ENCODE peak calls at places on chromosomes 12 and 14, in five cellular contexts. N, U, I, Y and P are unnamed samples.

GRCh38 chr12:38956337-38956736 is 50.9 kb upstream of the CPNE8 start:
- DNase-seq in Y (no peak), U (no peak), N (no peak), I (no peak), P (no peak)

GRCh38 chr14:64990939-64991338 is 4.2 kb downstream of the FNTB start:
- DNase-seq in I (no peak), U (no peak), Y (no peak), N (no peak), P (no peak)

GRCh38 chr12:106871477-106871876 is 84.2 kb upstream of the TMEM263 start:
- DNase-seq in N (no peak), I (no peak), U (peak), Y (no peak), P (no peak)

GRCh38 chr12:74394647-74395046 is 143.0 kb upstream of the ATXN7L3B start:
- DNase-seq in I (no peak), Y (no peak), N (no peak), U (no peak), P (no peak)

GRCh38 chr12:132131952-132132351 is 12.2 kb downstream of the DDX51 start:
- DNase-seq in U (no peak), N (no peak), I (no peak), Y (no peak), P (no peak)

GRCh38 chr12:49529409-49529808 is 9.4 kb upstream of the KCNH3 start:
- DNase-seq in I (peak), Y (no peak), N (no peak), U (no peak), P (no peak)

GRCh38 chr12:69916541-69917270 is 91.7 kb downstream of the MYRFL start:
- DNase-seq in N (no peak), U (no peak), Y (no peak), I (no peak), P (no peak)

GRCh38 chr12:69211172-69211571 is 28.2 kb upstream of the CPSF6 start:
- DNase-seq in N (no peak), U (no peak), Y (no peak), I (no peak), P (no peak)

GRCh38 chr12:102426599-102427541 is 53.5 kb downstream of the IGF1 start:
- DNase-seq in U (no peak), Y (no peak), I (no peak), N (no peak), P (no peak)

GRCh38 chr12:24719293-24719721 is 229.6 kb downstream of the BCAT1 start:
- DNase-seq in I (no peak), Y (no peak), N (no peak), U (no peak), P (no peak)

GRCh38 chr14:54735424-54735823 is 167.2 kb downstream of the GCH1 start:
- DNase-seq in I (no peak), N (no peak), U (no peak), Y (no peak), P (no peak)

GRCh38 chr12:28424965-28425364 is 234.7 kb downstream of the CCDC91 start:
- DNase-seq in N (no peak), U (no peak), I (no peak), Y (no peak), P (no peak)

GRCh38 chr12:11568762-11569478 is 80.6 kb upstream of the ETV6 start:
- DNase-seq in Y (no peak), I (no peak), N (no peak), U (no peak), P (no peak)

GRCh38 chr12:124365726-124366430 is 71.0 kb downstream of the RFLNA start:
- DNase-seq in Y (no peak), N (no peak), U (no peak), I (no peak), P (no peak)

DNA sequence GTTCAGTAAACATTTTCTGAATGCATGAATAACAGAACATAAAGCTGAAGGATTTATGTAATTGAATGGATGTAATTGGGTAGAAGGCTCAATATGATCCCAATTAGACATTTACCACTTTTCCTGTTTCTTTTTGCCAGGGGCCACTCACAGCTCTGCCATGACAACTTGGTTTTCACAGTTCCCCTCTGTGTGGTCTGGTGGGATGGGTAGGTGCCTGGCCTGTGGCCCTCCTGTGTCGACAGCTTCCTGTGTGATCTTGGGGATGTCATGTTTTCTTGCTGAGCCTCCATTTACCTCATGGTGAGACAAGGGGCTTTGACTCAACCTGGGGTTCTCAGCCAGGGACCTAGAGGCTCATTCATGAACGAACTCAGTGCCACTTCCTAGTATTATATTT is 12.6 kb upstream of the SERPINA10 start:
- DNase-seq in Y (no peak), I (no peak), N (no peak), U (no peak), P (no peak)
- TF ChIP-seq REST in Y (no peak), I (no peak), N (no peak), U (no peak), P (no peak)

DNA sequence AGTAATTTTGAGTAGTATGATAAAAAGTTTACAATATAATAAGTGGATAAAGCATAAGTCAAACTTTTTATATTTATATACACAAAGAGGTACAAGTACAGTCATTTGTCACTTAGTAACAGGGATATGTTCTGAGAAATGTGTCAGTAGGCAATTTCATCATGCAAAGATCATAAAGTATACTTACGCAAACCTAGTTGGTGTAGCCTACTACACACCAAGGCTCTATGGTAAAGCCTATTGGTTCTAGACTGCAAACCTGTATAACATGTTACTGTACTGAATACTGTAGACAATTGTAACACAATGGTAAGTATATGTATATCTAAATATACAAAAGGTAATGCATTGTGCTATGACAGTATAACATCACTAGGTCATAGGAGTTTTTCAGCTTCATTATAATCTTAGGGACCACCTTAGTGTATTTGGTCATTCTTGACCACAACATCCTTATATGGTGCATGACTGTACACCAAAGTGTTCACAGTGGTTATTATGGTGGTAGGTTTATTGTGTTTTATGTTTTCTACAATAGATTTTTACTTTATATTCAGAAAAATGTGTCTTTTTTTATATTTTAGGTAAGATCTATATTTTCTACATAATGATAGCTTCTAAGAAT is 14.9 kb upstream of the SCFD1 start:
- DNase-seq in U (no peak), N (no peak), I (no peak), Y (no peak), P (no peak)
- TF ChIP-seq REST in U (no peak), N (no peak), I (no peak), Y (no peak), P (no peak)

GRCh38 chr14:97780804-97781203 is 983.6 kb downstream of the VRK1 start:
- DNase-seq in I (no peak), N (no peak), U (no peak), Y (no peak), P (no peak)

GRCh38 chr14:97781961-97782360 is 984.8 kb downstream of the VRK1 start:
- DNase-seq in U (no peak), N (no peak), Y (no peak), I (no peak), P (no peak)

GRCh38 chr14:97776890-97777564 is 979.8 kb downstream of the VRK1 start:
- DNase-seq in I (no peak), Y (no peak), N (no peak), U (no peak), P (no peak)

GRCh38 chr14:97779140-97779539 is 982.0 kb downstream of the VRK1 start:
- DNase-seq in N (no peak), I (no peak), Y (no peak), U (no peak), P (no peak)

GRCh38 chr14:97777622-97778021 is 980.4 kb downstream of the VRK1 start:
- DNase-seq in N (no peak), U (no peak), Y (no peak), I (no peak), P (no peak)
- TF ChIP-seq REST in N (no peak), U (no peak), Y (no peak), I (no peak), P (no peak)

DNA sequence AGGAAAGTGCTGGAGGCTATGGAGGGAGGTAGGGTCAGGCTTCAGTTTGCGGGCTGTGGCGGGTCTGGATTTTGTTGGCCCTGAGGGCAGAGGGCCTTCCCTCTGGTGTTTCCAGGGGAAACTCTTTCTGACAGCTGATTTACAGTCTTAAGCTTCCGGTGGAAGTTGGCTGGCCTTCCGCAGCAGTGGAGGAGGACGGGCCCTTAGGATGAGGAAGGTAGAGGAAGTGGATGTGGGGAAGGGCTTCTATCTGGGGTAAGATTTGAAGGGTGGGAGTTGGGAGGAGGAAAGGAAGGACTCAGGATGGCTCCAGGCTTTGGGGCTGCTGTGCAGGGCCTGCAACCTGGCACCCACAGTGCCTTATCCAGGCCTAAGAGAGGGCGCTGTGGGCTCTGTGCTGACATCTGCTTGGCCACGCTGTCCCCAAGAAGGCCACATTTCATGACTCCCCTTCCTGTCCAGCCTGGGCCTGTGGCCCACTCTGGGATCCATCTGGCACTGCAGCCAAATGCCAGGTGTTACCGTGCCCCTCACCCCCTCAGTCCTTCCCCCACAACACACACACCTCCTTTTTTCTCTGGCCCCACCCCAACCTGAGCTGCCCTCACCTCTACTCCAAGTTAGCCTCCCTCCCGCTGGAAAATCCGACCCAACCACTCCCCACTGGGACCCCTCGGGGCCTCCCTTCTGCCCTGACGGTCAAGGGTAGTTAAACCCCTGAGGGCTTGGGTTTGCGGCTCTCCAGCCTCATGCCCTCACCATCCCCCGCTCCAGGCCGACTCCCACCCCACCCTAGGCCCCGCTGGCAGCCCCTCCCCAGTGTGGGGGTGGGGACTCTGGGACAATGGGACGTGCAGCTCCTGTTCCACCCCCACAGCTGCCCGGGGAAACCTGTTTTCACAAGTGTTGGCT is 7.7 kb upstream of the PPP1R13B start:
- DNase-seq in N (no peak), U (no peak), Y (peak), I (no peak), P (no peak)
- TF ChIP-seq REST in N (no peak), U (no peak), Y (no peak), I (no peak), P (no peak)

GRCh38 chr14:69449216-69449615 is 35.3 kb upstream of the PLEKHD1 start:
- DNase-seq in I (no peak), N (no peak), Y (no peak), U (no peak), P (no peak)
- TF ChIP-seq REST in I (no peak), N (no peak), Y (no peak), U (no peak), P (no peak)

GRCh38 chr14:63438065-63438757 is 105.0 kb downstream of the PPP2R5E start:
- DNase-seq in I (no peak), Y (peak), N (peak), U (peak), P (peak)

GRCh38 chr14:63432888-63433552 is 110.2 kb downstream of the PPP2R5E start:
- DNase-seq in N (no peak), Y (no peak), I (no peak), U (no peak), P (no peak)

GRCh38 chr14:63436286-63437098 is 106.7 kb downstream of the PPP2R5E start:
- DNase-seq in I (no peak), N (no peak), U (no peak), Y (no peak), P (no peak)

GRCh38 chr14:63435204-63435603 is 108.0 kb downstream of the PPP2R5E start:
- DNase-seq in Y (no peak), N (no peak), I (no peak), U (no peak), P (no peak)

GRCh38 chr14:63435838-63436237 is 107.3 kb downstream of the PPP2R5E start:
- DNase-seq in N (no peak), Y (no peak), I (no peak), U (peak), P (no peak)
- TF ChIP-seq REST in N (no peak), Y (no peak), I (no peak), U (no peak), P (no peak)

DNA sequence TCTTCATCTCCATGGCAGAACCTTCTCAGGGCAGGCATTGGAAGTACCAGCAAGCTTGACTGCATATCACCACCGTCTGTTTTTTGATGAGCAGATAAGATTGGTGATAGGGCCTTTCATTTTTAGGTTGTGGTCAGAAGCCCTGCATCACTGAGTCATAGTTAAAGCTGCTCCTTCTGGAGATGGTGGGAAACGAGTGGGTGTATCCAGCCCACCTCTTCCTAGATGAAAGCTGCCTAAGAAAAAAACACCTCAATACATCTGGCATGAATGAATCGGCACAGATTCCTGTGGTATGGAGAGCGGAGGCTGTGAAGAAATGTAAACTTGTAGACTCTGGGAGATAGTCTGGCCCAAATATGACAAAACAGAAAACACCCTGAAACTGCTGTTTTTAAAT is 248.7 kb upstream of the EGLN3 start:
- DNase-seq in Y (no peak), N (no peak), I (no peak), U (no peak), P (no peak)
- TF ChIP-seq REST in Y (no peak), N (no peak), I (no peak), U (no peak), P (no peak)

GRCh38 chr12:116456683-116457082 is 102.5 kb upstream of the MAP1LC3B2 start:
- DNase-seq in N (no peak), I (no peak), Y (no peak), U (peak), P (no peak)
- TF ChIP-seq REST in N (no peak), I (no peak), Y (no peak), U (no peak), P (no peak)

GRCh38 chr14:22024117-22024516 is 350.5 kb upstream of the OR4E1 start:
- DNase-seq in N (no peak), U (no peak), Y (no peak), I (no peak), P (no peak)
- TF ChIP-seq REST in N (no peak), U (no peak), Y (no peak), I (no peak), P (no peak)

GRCh38 chr12:52200086-52200782 is 8.4 kb upstream of the KRT80 start:
- DNase-seq in I (no peak), U (no peak), N (no peak), Y (peak), P (no peak)

GRCh38 chr12:52199294-52199920 is 7.6 kb upstream of the KRT80 start:
- DNase-seq in Y (peak), U (no peak), I (no peak), N (no peak), P (no peak)

GRCh38 chr12:52201520-52201839 is 9.7 kb upstream of the KRT80 start:
- DNase-seq in Y (no peak), N (no peak), U (no peak), I (no peak), P (no peak)

GRCh38 chr12:52202361-52203078 is 10.7 kb upstream of the KRT80 start:
- DNase-seq in Y (no peak), I (no peak), U (no peak), N (no peak), P (no peak)

GRCh38 chr12:52200783-52201519 is 9.1 kb upstream of the KRT80 start:
- DNase-seq in I (no peak), U (no peak), Y (no peak), N (no peak), P (no peak)
- TF ChIP-seq REST in I (no peak), U (no peak), Y (no peak), N (no peak), P (no peak)